ENCODE peak calls at places on chromosome 13, in nine cellular contexts. F is heart left ventricle; H is uterus; G is transverse colon; I is CD8-positive, alpha-beta T cell; P is cardiac fibroblast; K is heart right ventricle; O is SK-N-SH; S is esophagus muscularis mucosa. E is an unnamed sample.

GRCh38 chr13:23570099-23570926 is at the start of gene TNFRSF19:
- DNase-seq in G (no peak), O (peak), K (peak), H (peak), P (peak), F (peak), S (no peak), I (no peak), E (no peak)

GRCh38 chr13:39385621-39386231 is 217.3 kb downstream of the LHFPL6 start:
- DNase-seq in O (no peak), S (no peak), K (no peak), P (peak), G (no peak), F (no peak), I (no peak), H (no peak), E (no peak)

GRCh38 chr13:40338217-40338616 is 328.2 kb downstream of the FOXO1 start:
- DNase-seq in I (no peak), F (no peak), H (no peak), P (no peak), G (no peak), S (no peak), O (no peak), K (no peak), E (no peak)

GRCh38 chr13:76790519-76791289 is 95.5 kb downstream of the KCTD12 start:
- DNase-seq in G (no peak), K (peak), S (no peak), H (no peak), F (no peak), O (no peak), P (peak), I (no peak), E (no peak)

GRCh38 chr13:57629821-57630235 is 1.7 kb upstream of the PCDH17 start:
- DNase-seq in H (peak), P (peak), K (peak), S (peak), I (no peak), F (peak), G (peak), O (peak), E (no peak)

GRCh38 chr13:42760949-42761348 is 20.4 kb upstream of the FAM216B start:
- DNase-seq in H (no peak), O (no peak), G (no peak), I (no peak), P (peak), S (no peak), K (no peak), F (no peak), E (no peak)

GRCh38 chr13:99812611-99813010 is 159.0 kb downstream of the ZIC5 start:
- DNase-seq in F (no peak), K (no peak), I (no peak), G (no peak), S (no peak), H (no peak), O (no peak), P (no peak), E (no peak)

GRCh38 chr13:25775986-25776385 is 275.8 kb downstream of the SHISA2 start:
- DNase-seq in K (no peak), P (no peak), S (no peak), F (no peak), G (no peak), H (no peak), O (no peak), I (no peak), E (no peak)

GRCh38 chr13:20814224-20814910 is 40.6 kb upstream of the EEF1AKMT1 start:
- DNase-seq in K (peak), O (peak), F (peak), P (peak), H (peak), I (no peak), G (peak), S (peak), E (no peak)

GRCh38 chr13:34223984-34224383 is 406.0 kb downstream of the RFC3 start:
- DNase-seq in S (no peak), G (no peak), K (no peak), P (no peak), F (no peak), O (no peak), H (no peak), I (no peak), E (no peak)

GRCh38 chr13:67273001-67273400 is 42.9 kb upstream of the PCDH9 start:
- DNase-seq in O (no peak), I (no peak), G (no peak), F (no peak), H (no peak), S (no peak), P (peak), K (no peak), E (no peak)

GRCh38 chr13:106036870-106037269 is 498.6 kb downstream of the EFNB2 start:
- DNase-seq in F (no peak), I (no peak), H (no peak), S (no peak), P (no peak), G (peak), O (peak), K (no peak), E (no peak)

GRCh38 chr13:75319244-75319643 is 162.7 kb downstream of the TBC1D4 start:
- DNase-seq in O (no peak), H (no peak), G (no peak), S (no peak), K (no peak), I (no peak), F (no peak), P (no peak), E (no peak)

GRCh38 chr13:35165205-35165604 is 223.1 kb downstream of the NBEA start:
- DNase-seq in G (no peak), F (no peak), K (no peak), I (no peak), P (no peak), H (no peak), S (no peak), O (no peak), E (no peak)

GRCh38 chr13:71408416-71408815 is 458.6 kb downstream of the DACH1 start:
- DNase-seq in P (no peak), I (no peak), H (no peak), G (no peak), S (no peak), K (no peak), O (no peak), F (no peak), E (no peak)

GRCh38 chr13:76266566-76266965 is 619.6 kb downstream of the KCTD12 start:
- DNase-seq in S (no peak), H (no peak), P (no peak), O (no peak), I (no peak), F (no peak), G (no peak), K (no peak), E (no peak)

GRCh38 chr13:52195052-52195837 is 35.8 kb upstream of the NEK3 start:
- DNase-seq in G (peak), S (peak), K (peak), O (peak), H (peak), I (peak), F (peak), P (peak), E (no peak)

GRCh38 chr13:72990883-72991282 is 67.9 kb upstream of the KLF5 start:
- DNase-seq in H (no peak), O (no peak), K (no peak), F (no peak), G (no peak), I (no peak), P (peak), S (no peak), E (no peak)

GRCh38 chr13:106156468-106156867 is 379.0 kb downstream of the EFNB2 start:
- DNase-seq in I (no peak), K (no peak), O (no peak), P (peak), S (no peak), G (no peak), H (peak), F (no peak), E (no peak)

GRCh38 chr13:32881792-32882175 is 134.4 kb upstream of the KL start:
- DNase-seq in K (no peak), G (no peak), F (no peak), O (no peak), I (no peak), S (no peak), H (no peak), P (no peak), E (no peak)

GRCh38 chr13:113906566-113906965 is 42.7 kb upstream of the GAS6 start:
- DNase-seq in O (no peak), I (no peak), G (no peak), P (no peak), S (peak), F (no peak), K (no peak), H (no peak), E (no peak)

GRCh38 chr13:110946171-110946570 is 31.3 kb upstream of the ANKRD10 start:
- DNase-seq in I (no peak), K (no peak), S (no peak), F (no peak), O (no peak), H (no peak), G (no peak), P (no peak), E (no peak)

GRCh38 chr13:51435002-51435578 is 17.7 kb downstream of the INTS6 start:
- DNase-seq in I (no peak), F (no peak), S (no peak), K (no peak), O (peak), G (no peak), P (peak), H (no peak), E (no peak)

GRCh38 chr13:110341445-110342247 is 34.6 kb downstream of the COL4A2 start:
- DNase-seq in O (peak), G (no peak), I (no peak), P (peak), F (peak), S (no peak), H (no peak), K (peak), E (no peak)

GRCh38 chr13:40072663-40073120 is 417.2 kb downstream of the COG6 start:
- DNase-seq in I (no peak), K (no peak), H (no peak), F (no peak), O (no peak), S (no peak), P (no peak), G (no peak), E (no peak)

GRCh38 chr13:110018009-110018408 is 231.6 kb upstream of the IRS2 start:
- DNase-seq in I (no peak), G (no peak), F (no peak), O (no peak), H (no peak), K (no peak), S (no peak), P (no peak), E (no peak)

GRCh38 chr13:22648325-22648758 is 532.4 kb upstream of the SGCG start:
- DNase-seq in I (no peak), S (no peak), F (no peak), P (no peak), H (no peak), O (no peak), K (no peak), G (no peak), E (no peak)

GRCh38 chr13:43200307-43200706 is 176.9 kb downstream of the DNAJC15 start:
- DNase-seq in I (no peak), F (no peak), P (no peak), O (no peak), H (no peak), S (peak), G (no peak), K (no peak), E (no peak)

GRCh38 chr13:53010374-53011105 is 18.1 kb upstream of the OLFM4 start:
- DNase-seq in I (no peak), H (no peak), O (no peak), G (peak), S (peak), K (no peak), F (no peak), P (no peak), E (no peak)

GRCh38 chr13:22993148-22993547 is 187.6 kb upstream of the SGCG start:
- DNase-seq in S (no peak), K (no peak), G (no peak), H (no peak), F (no peak), I (no peak), P (no peak), O (no peak), E (no peak)

GRCh38 chr13:67023088-67023893 is 206.8 kb downstream of the PCDH9 start:
- DNase-seq in H (no peak), G (no peak), F (no peak), K (no peak), S (no peak), P (peak), O (no peak), I (no peak), E (peak)

GRCh38 chr13:113495494-113496251 is 5.2 kb upstream of the DCUN1D2 start:
- DNase-seq in H (no peak), O (no peak), I (no peak), K (no peak), S (no peak), G (no peak), F (no peak), P (peak), E (no peak)

GRCh38 chr13:113445791-113446487 is 7.3 kb downstream of the ADPRHL1 start:
- DNase-seq in I (no peak), H (no peak), O (no peak), F (no peak), G (no peak), S (no peak), K (no peak), P (no peak), E (peak)

GRCh38 chr13:50425772-50426171 is 410.5 kb downstream of the KCNRG start:
- DNase-seq in H (no peak), O (no peak), P (no peak), G (no peak), I (no peak), S (no peak), F (no peak), K (no peak), E (no peak)

GRCh38 chr13:106533101-106533939 is 2.1 kb downstream of the EFNB2 start:
- DNase-seq in S (no peak), H (peak), F (peak), I (no peak), O (peak), G (peak), K (peak), P (peak), E (no peak)

GRCh38 chr13:110576070-110576394 is 14.5 kb upstream of the RAB20 start:
- DNase-seq in S (no peak), F (no peak), I (no peak), G (no peak), K (no peak), P (no peak), O (no peak), H (no peak), E (no peak)

GRCh38 chr13:20525601-20526544 is at the start of gene CRYL1:
- DNase-seq in G (peak), F (peak), P (peak), I (peak), K (peak), S (no peak), H (peak), O (peak), E (peak)

GRCh38 chr13:99359493-99359892 is 52.3 kb upstream of the GPR183 start:
- DNase-seq in P (no peak), O (no peak), K (no peak), G (no peak), S (no peak), F (no peak), I (peak), H (no peak), E (no peak)

GRCh38 chr13:27821566-27821965 is 29.3 kb downstream of the GSX1 start:
- DNase-seq in P (no peak), G (no peak), H (no peak), F (no peak), O (no peak), I (no peak), S (no peak), K (no peak), E (no peak)
- H3K4me3 ChIP-seq in P (no peak), G (no peak), H (no peak), F (no peak), O (no peak), I (no peak), S (no peak), K (no peak), E (no peak)

GRCh38 chr13:69524459-69525155 is 583.0 kb upstream of the ATXN8OS start:
- DNase-seq in I (no peak), O (no peak), G (no peak), P (no peak), H (no peak), K (no peak), F (no peak), S (no peak), E (no peak)
- TF ChIP-seq CTCF in I (no peak), O (peak), G (no peak), P (no peak), H (no peak), K (no peak), F (no peak), S (peak), E (peak)

GRCh38 chr13:44404261-44405139 is 30.9 kb downstream of the SERP2 start:
- DNase-seq in H (no peak), O (peak), I (no peak), P (no peak), G (peak), S (no peak), K (no peak), F (no peak), E (no peak)

GRCh38 chr13:44403720-44404063 is 30.1 kb downstream of the SERP2 start:
- DNase-seq in P (no peak), S (no peak), H (no peak), K (no peak), I (no peak), G (no peak), F (no peak), O (no peak), E (no peak)

GRCh38 chr13:44401577-44401976 is 28.0 kb downstream of the SERP2 start:
- DNase-seq in P (no peak), G (no peak), K (no peak), I (no peak), S (no peak), O (no peak), F (no peak), H (no peak), E (no peak)

GRCh38 chr13:44406617-44407016 is 33.0 kb downstream of the SERP2 start:
- DNase-seq in O (no peak), G (no peak), F (no peak), H (peak), I (no peak), S (no peak), K (no peak), P (no peak), E (no peak)

DNA sequence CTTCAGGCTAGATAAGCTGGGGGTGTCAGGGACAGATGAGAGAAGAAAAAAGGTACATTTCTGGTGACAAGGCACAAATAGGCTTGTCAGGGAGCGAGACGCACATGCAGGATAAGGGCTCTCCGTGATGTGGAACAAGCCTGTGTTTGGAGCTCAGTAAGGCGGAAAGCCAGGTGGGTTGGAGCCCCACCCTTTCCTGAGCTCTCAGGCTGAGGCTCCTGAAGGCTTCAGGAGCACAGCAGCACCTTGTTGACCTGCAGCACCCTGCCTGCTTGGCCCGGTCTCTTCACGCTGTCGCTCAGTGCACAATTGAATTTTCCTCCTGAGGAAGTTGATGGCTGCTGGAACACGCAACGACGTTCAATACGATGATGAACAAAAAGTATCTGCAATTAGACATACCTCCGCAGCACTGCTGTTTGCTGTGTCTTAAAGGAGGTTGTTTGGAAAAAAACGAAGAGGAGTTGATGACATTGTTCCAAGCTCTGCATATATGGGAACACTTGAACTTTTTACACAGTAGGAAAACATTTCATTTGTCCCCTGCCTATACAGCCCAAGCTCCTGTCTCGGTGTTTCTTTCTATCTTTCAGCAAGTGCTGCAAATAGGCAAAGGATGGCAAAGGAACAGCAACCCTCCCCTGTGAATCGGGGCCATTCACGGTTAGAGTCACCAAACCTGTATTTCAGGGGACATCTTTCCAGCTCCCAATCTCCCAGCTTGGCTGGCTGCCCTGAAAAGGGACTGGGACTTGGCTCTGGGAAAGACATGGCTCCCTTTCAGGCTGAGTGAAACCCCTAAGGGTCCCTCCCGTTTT is 29.5 kb downstream of the SERP2 start:
- DNase-seq in P (no peak), S (no peak), F (no peak), G (peak), K (no peak), H (no peak), O (no peak), I (no peak), E (no peak)
- H3K4me3 ChIP-seq in P (no peak), S (no peak), F (no peak), G (no peak), K (no peak), H (no peak), O (no peak), I (no peak), E (no peak)

DNA sequence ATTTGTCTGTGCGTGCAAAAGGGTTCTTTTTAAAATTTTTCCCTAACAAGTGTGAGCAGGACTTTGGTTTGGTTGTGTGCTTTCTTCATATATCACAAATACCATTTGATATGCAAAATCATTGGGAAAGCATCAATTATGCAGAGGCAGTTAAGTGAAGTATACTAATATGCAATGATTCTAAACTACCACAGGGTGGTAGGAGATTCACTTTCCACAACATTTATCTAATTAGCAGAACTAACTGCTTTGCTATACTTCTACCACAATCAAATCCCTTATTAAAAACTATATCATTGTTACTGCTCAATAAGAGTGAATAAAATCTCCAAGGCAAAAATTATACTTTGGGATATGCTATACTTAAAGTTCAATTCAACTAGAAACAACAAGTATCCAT is 2738.9 kb upstream of the PCDH20 start:
- DNase-seq in S (no peak), I (no peak), K (no peak), P (peak), O (peak), G (no peak), F (no peak), H (no peak), E (no peak)
- TF ChIP-seq CTCF in S (no peak), I (no peak), K (no peak), P (peak), O (peak), G (no peak), F (no peak), H (no peak), E (peak)

GRCh38 chr13:46086421-46086922 is 18.4 kb downstream of the CPB2 start:
- DNase-seq in I (no peak), G (no peak), S (no peak), K (no peak), O (no peak), F (no peak), H (no peak), P (no peak), E (no peak)
- H3K4me3 ChIP-seq in I (no peak), G (no peak), S (no peak), K (no peak), O (no peak), F (no peak), H (no peak), P (no peak), E (no peak)

GRCh38 chr13:97564929-97565328 is 131.0 kb downstream of the RAP2A start:
- DNase-seq in S (no peak), H (no peak), F (no peak), G (no peak), O (no peak), P (no peak), I (no peak), K (no peak), E (no peak)

GRCh38 chr13:97567510-97568243 is 133.7 kb downstream of the RAP2A start:
- DNase-seq in O (no peak), K (no peak), I (no peak), H (no peak), F (no peak), G (peak), P (peak), S (no peak), E (no peak)

GRCh38 chr13:97573011-97573410 is 139.0 kb downstream of the RAP2A start:
- DNase-seq in H (no peak), G (no peak), P (peak), S (no peak), K (no peak), I (no peak), F (no peak), O (no peak), E (no peak)

GRCh38 chr13:97566907-97567306 is 132.9 kb downstream of the RAP2A start:
- DNase-seq in P (no peak), K (no peak), O (no peak), F (no peak), S (no peak), H (no peak), I (no peak), G (no peak), E (no peak)

DNA sequence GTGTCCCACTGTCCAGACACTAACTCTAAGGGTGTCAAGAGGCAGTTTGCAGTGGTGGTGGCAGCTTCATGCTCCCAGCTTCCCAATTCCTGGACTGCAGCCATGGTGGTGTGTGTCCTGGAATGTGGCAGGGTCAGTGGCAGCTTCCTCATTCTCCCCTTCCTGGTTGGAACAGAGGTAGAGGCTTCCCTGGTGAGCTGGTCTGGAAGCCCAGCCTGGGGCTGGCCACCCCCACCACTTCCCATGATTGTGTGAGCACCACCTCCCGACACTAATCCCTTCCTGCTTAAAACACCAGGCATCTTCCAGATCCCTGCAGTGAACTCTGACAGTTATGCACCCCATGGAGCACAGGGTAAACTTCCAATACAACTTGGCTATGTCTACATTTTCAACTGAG is 134.9 kb downstream of the RAP2A start:
- DNase-seq in F (peak), P (peak), I (no peak), O (no peak), S (no peak), G (peak), H (no peak), K (no peak), E (no peak)
- TF ChIP-seq CTCF in F (no peak), P (no peak), I (no peak), O (no peak), S (no peak), G (no peak), H (no peak), K (no peak), E (no peak)